ENCODE peak calls at places on chromosome 18, in four cellular contexts. P is tibial artery, C is epithelial cell of esophagus, N is psoas muscle. V is an unnamed sample.

GRCh38 chr18:60746491-60746890 is 373.9 kb upstream of the MC4R start:
- DNase-seq in N (no peak), P (no peak), C (no peak), V (no peak)

GRCh38 chr18:9987355-9987754 is 73.5 kb downstream of the VAPA start:
- DNase-seq in P (no peak), N (no peak), C (no peak), V (no peak)

GRCh38 chr18:63409301-63409700 is 13.0 kb downstream of the VPS4B start:
- DNase-seq in P (no peak), N (no peak), C (peak), V (no peak)

GRCh38 chr18:61443311-61443710 is 110.1 kb downstream of the CDH20 start:
- DNase-seq in N (no peak), P (no peak), C (no peak), V (no peak)

GRCh38 chr18:3425030-3425429 is 24.9 kb upstream of the TGIF1 start:
- DNase-seq in P (no peak), N (no peak), C (no peak), V (no peak)

GRCh38 chr18:37565138-37565984 is at the start of gene CELF4:
- DNase-seq in C (peak), P (no peak), N (no peak), V (no peak)

GRCh38 chr18:55038162-55038561 is 78.9 kb upstream of the CCDC68 start:
- DNase-seq in C (peak), P (no peak), N (no peak), V (peak)

GRCh38 chr18:52615943-52616342 is 275.9 kb downstream of the DCC start:
- DNase-seq in C (no peak), P (no peak), N (no peak), V (no peak)

GRCh38 chr18:9742588-9743131 is 34.6 kb downstream of the RAB31 start:
- DNase-seq in N (no peak), P (no peak), C (peak), V (peak)

GRCh38 chr18:51807336-51807735 is 532.7 kb upstream of the DCC start:
- DNase-seq in P (no peak), C (no peak), N (no peak), V (no peak)

GRCh38 chr18:50196261-50196660 is 1.3 kb upstream of the MYO5B start:
- DNase-seq in N (no peak), C (no peak), P (no peak), V (no peak)

GRCh38 chr18:73824684-73825083 is 322.9 kb downstream of the FBXO15 start:
- DNase-seq in N (no peak), C (no peak), P (no peak), V (no peak)

GRCh38 chr18:74288730-74289129 is 3.0 kb downstream of the CYB5A start:
- DNase-seq in N (no peak), P (no peak), C (no peak), V (peak)

GRCh38 chr18:77014538-77014937 is 118.0 kb downstream of the MBP start:
- DNase-seq in P (no peak), N (peak), C (no peak), V (peak)

GRCh38 chr18:2111456-2111855 is 459.8 kb downstream of the METTL4 start:
- DNase-seq in C (peak), N (no peak), P (no peak), V (peak)

GRCh38 chr18:62870643-62871042 is 155.3 kb downstream of the PHLPP1 start:
- DNase-seq in C (no peak), N (no peak), P (no peak), V (no peak)

GRCh38 chr18:69628774-69629359 is 228.2 kb downstream of the DOK6 start:
- DNase-seq in C (no peak), P (no peak), N (no peak), V (no peak)
- H3K4me3 ChIP-seq in C (no peak), P (no peak), N (no peak), V (no peak)

GRCh38 chr18:23574611-23575308 is 11.5 kb downstream of the NPC1 start:
- DNase-seq in C (no peak), P (no peak), N (no peak), V (peak)

GRCh38 chr18:23573948-23574431 is 12.3 kb downstream of the NPC1 start:
- DNase-seq in N (peak), P (no peak), C (peak), V (peak)

GRCh38 chr18:23572570-23572969 is 13.7 kb downstream of the NPC1 start:
- DNase-seq in P (no peak), N (no peak), C (no peak), V (no peak)

GRCh38 chr18:23572012-23572411 is 14.3 kb downstream of the NPC1 start:
- DNase-seq in N (no peak), P (no peak), C (no peak), V (no peak)

DNA sequence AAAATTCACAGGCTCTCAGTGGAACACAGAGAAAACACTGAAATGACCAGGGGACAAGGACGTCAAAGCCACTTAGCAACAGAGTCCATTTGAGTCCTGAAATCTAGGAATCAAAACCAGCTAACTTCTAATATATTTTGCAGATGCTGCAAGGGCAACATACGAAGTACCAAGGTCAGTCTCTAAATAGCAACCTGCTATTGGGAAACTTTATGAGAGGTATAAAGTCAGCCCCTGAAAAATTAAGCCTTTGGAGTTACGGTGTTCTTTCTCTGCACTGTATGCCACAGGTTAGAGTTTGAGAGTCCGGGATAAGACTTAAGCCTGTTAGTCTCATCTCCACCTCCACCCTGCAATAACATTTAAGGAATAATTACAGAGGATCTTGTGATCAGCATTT is 13.3 kb downstream of the NPC1 start:
- DNase-seq in N (no peak), C (no peak), P (no peak), V (no peak)
- TF ChIP-seq CTCF in N (no peak), C (no peak), P (no peak), V (no peak)

GRCh38 chr18:58618822-58619553 is 9.9 kb downstream of the ALPK2 start:
- DNase-seq in C (no peak), N (no peak), P (no peak), V (peak)

GRCh38 chr18:58616446-58616845 is 12.4 kb downstream of the ALPK2 start:
- DNase-seq in C (no peak), N (no peak), P (no peak), V (no peak)

GRCh38 chr18:58612239-58613055 is 16.4 kb downstream of the ALPK2 start:
- DNase-seq in P (no peak), N (no peak), C (peak), V (no peak)

GRCh38 chr18:58611471-58612131 is 17.3 kb downstream of the ALPK2 start:
- DNase-seq in C (peak), P (no peak), N (no peak), V (peak)

GRCh38 chr18:58615150-58616132 is 13.4 kb downstream of the ALPK2 start:
- DNase-seq in N (no peak), P (no peak), C (peak), V (no peak)
- H3K4me3 ChIP-seq in N (no peak), P (no peak), C (no peak), V (no peak)

GRCh38 chr18:7221424-7222155 is 9.3 kb upstream of the LRRC30 start:
- DNase-seq in C (peak), N (no peak), P (no peak), V (peak)
- TF ChIP-seq CTCF in C (peak), N (peak), P (peak), V (peak)

DNA sequence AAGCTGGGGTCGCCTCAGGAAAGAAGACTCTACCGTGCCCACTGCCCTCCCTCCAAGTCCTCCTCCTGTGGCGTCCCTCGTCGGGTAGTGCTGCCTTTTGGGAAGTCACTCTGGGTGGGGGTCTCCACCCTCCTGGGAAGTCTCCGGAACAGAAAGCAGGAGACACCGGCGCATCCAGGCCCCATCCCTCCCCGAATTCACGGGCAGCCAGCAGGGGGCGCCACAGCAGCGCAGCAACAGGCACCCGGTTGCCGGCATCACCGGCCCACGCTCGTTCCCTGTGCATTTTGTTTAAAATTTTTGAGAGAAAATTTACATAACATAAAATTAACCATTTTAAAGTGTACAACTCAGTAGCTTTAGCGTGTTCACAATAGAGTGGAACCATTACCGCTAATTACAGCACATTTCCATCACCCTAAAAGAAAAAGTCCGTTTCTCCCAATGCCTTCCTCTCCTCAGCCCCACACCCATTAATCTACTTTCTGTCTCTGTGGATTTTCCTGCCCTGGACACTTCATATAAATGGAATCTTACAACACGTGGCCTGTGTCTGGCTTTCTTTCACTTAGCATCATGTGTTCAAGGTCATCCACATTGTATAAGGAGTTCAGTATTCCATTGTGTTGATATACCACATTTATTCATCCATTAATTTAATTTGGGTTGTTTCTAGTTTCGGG is 62.3 kb downstream of the ADNP2 start:
- DNase-seq in P (no peak), C (peak), N (peak), V (peak)
- H3K4me3 ChIP-seq in P (no peak), C (no peak), N (peak), V (peak)

GRCh38 chr18:58093311-58093790 is 49.3 kb downstream of the NEDD4L start:
- DNase-seq in N (no peak), P (no peak), C (peak), V (no peak)

GRCh38 chr18:58088723-58089074 is 44.7 kb downstream of the NEDD4L start:
- DNase-seq in N (no peak), C (no peak), P (no peak), V (no peak)

GRCh38 chr18:58091099-58091611 is 47.1 kb downstream of the NEDD4L start:
- DNase-seq in P (no peak), N (no peak), C (peak), V (no peak)

GRCh38 chr18:58087928-58088722 is 44.1 kb downstream of the NEDD4L start:
- DNase-seq in N (no peak), P (no peak), C (peak), V (no peak)
- TF ChIP-seq CTCF in N (no peak), P (no peak), C (no peak), V (no peak)

GRCh38 chr18:48408727-48409590 is at the start of gene ZBTB7C:
- DNase-seq in N (peak), C (peak), P (peak), V (peak)

GRCh38 chr18:48408111-48408726 is 964 bp downstream of the ZBTB7C start:
- DNase-seq in P (peak), C (peak), N (peak), V (no peak)

GRCh38 chr18:48409591-48410094 is 460 bp upstream of the ZBTB7C start:
- DNase-seq in P (peak), C (no peak), N (peak), V (no peak)

GRCh38 chr18:48412339-48412929 is 3.3 kb upstream of the ZBTB7C start:
- DNase-seq in P (no peak), N (no peak), C (peak), V (peak)

DNA sequence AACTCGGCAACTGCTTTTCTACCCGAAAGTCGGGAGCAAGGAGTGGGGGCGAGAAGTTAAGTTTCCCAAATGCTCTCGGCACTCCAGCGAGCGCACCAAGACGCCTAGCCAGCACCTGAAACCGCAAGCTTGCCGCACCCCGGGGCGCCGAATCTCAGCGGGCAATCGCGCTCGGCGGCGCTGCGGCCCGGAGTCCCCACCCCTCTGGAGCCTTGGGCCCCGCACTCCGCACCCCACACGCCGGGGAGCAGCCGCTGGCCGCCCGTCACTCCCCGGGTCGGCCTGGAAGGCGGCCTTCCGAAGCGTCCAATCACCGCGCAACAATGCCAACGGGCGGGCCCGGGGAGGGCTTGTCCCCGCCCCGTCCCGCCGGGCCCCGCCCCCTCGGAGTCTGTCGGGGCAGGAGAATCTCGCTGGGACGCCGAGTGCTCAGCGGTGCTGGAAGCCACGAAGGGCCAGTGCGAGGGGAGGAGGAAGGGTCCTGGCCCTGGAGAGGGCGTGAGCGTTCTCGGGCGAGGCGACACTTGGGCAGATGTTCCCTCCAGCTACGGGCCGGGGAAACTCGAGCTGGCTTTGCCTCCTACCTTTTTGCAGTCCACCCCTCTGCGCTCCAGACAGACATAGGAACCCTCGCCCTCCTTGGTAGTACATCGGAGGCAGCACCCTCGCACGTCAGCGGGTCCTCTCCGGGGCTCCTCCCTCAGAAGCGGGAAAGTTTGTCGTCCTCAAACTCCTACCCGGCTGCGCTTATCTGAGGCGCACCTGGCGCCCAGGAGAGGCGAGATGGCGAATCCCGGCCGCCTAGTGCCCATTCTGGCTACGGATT is 1.1 kb upstream of the ZBTB7C start:
- DNase-seq in N (peak), C (peak), P (peak), V (peak)
- H3K4me3 ChIP-seq in N (peak), C (peak), P (peak), V (peak)

GRCh38 chr18:13428319-13428718 is 209.8 kb downstream of the LDLRAD4 start:
- DNase-seq in C (no peak), N (no peak), P (peak), V (no peak)

GRCh38 chr18:13429884-13430510 is 211.4 kb downstream of the LDLRAD4 start:
- DNase-seq in P (peak), C (no peak), N (no peak), V (no peak)

GRCh38 chr18:13431886-13432285 is 213.3 kb downstream of the LDLRAD4 start:
- DNase-seq in P (peak), C (no peak), N (no peak), V (no peak)

GRCh38 chr18:13429016-13429415 is 210.5 kb downstream of the LDLRAD4 start:
- DNase-seq in N (no peak), P (peak), C (no peak), V (no peak)

DNA sequence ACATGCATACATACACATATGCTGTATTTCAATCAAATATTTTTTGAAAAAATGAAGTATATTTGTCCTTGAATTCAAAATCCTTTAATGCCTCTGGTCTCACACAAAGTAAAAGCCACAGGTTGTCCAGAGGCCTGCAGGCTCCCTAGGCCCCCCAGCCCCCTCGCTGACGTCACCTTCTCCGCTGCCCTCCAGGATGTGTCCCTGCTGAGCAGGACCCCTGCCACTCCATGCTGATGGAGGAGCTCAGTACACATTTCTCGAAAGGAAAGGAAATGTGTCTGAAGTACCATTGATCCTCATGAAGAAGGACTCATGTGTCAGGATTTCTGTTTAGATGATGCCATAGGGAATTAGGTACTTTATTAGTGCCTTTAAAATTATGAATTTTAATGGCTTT is 212.1 kb downstream of the LDLRAD4 start:
- DNase-seq in N (no peak), C (no peak), P (no peak), V (no peak)
- TF ChIP-seq CTCF in N (no peak), C (no peak), P (no peak), V (no peak)